ENCODE peak calls at places on chromosomes 5 and 9, in seven cellular contexts. E is HCT116, A is suprapubic skin, B is A549, L is sigmoid colon, Q is adrenal gland, U is transverse colon. M is an unnamed sample.

GRCh38 chr9:4740373-4740622 is 704 bp downstream of the AK3 start:
- DNase-seq in E (no peak), A (no peak), B (no peak), L (no peak), Q (no peak), U (no peak), M (no peak)

GRCh38 chr9:38708759-38709158 is 11.2 kb downstream of the FAM240B start:
- DNase-seq in E (no peak), A (no peak), B (no peak), L (no peak), Q (no peak), U (no peak), M (no peak)

GRCh38 chr9:71768388-71769174 is at the start of gene CEMIP2:
- DNase-seq in E (peak; percentile 62), A (peak; percentile 93), B (peak; percentile 60), L (peak; percentile 95), Q (peak; percentile 95), U (peak; percentile 94), M (peak; percentile 87)

GRCh38 chr9:107948086-107948485 is 458.5 kb upstream of the KLF4 start:
- DNase-seq in E (no peak), A (no peak), B (no peak), L (no peak), Q (no peak), U (no peak), M (no peak)

GRCh38 chr9:107336718-107337360 is 53.8 kb downstream of the RAD23B start:
- DNase-seq in E (no peak), A (no peak), B (no peak), L (no peak), Q (peak; percentile 86), U (no peak), M (no peak)

GRCh38 chr5:73764586-73764985 is 138.6 kb downstream of the ARHGEF28 start:
- DNase-seq in E (no peak), A (no peak), B (peak; percentile 71), L (no peak), Q (no peak), U (no peak), M (no peak)

GRCh38 chr5:56740000-56740399 is 75.3 kb upstream of the MAP3K1 start:
- DNase-seq in E (no peak), A (no peak), B (no peak), L (no peak), Q (no peak), U (no peak), M (no peak)

GRCh38 chr9:76534031-76534430 is 75.0 kb downstream of the GCNT1 start:
- DNase-seq in E (no peak), A (no peak), B (no peak), L (no peak), Q (no peak), U (no peak), M (no peak)

GRCh38 chr9:29691758-29692407 is 2118.6 kb upstream of the C9orf72 start:
- DNase-seq in E (peak; percentile 23), A (no peak), B (no peak), L (no peak), Q (no peak), U (no peak), M (no peak)

GRCh38 chr5:42719034-42719433 is 37.6 kb upstream of the CCDC152 start:
- DNase-seq in E (no peak), A (no peak), B (no peak), L (no peak), Q (no peak), U (no peak), M (no peak)

GRCh38 chr5:150710165-150710564 is 9.3 kb upstream of the RBM22 start:
- DNase-seq in E (no peak), A (no peak), B (peak; percentile 13), L (no peak), Q (no peak), U (no peak), M (no peak)

GRCh38 chr5:145919413-145919812 is 17.0 kb upstream of the SH3RF2 start:
- DNase-seq in E (no peak), A (no peak), B (no peak), L (no peak), Q (no peak), U (no peak), M (no peak)

GRCh38 chr9:73073337-73074175 is 78.1 kb upstream of the ANXA1 start:
- DNase-seq in E (no peak), A (no peak), B (no peak), L (no peak), Q (no peak), U (no peak), M (no peak)

GRCh38 chr9:95078934-95079333 is 238.6 kb downstream of the FANCC start:
- DNase-seq in E (no peak), A (no peak), B (no peak), L (peak; percentile 63), Q (no peak), U (no peak), M (no peak)

GRCh38 chr9:123749580-123750202 is 180.2 kb downstream of the DENND1A start:
- DNase-seq in E (no peak), A (no peak), B (no peak), L (no peak), Q (no peak), U (no peak), M (no peak)

GRCh38 chr5:174292348-174292747 is 246.8 kb downstream of the NSG2 start:
- DNase-seq in E (peak; percentile 75), A (no peak), B (no peak), L (no peak), Q (no peak), U (no peak), M (no peak)

GRCh38 chr9:96619491-96620154 is at the start of gene CDC14B:
- DNase-seq in E (peak; percentile 93), A (peak; percentile 92), B (peak; percentile 90), L (peak; percentile 96), Q (peak; percentile 91), U (peak; percentile 94), M (peak; percentile 78)

DNA sequence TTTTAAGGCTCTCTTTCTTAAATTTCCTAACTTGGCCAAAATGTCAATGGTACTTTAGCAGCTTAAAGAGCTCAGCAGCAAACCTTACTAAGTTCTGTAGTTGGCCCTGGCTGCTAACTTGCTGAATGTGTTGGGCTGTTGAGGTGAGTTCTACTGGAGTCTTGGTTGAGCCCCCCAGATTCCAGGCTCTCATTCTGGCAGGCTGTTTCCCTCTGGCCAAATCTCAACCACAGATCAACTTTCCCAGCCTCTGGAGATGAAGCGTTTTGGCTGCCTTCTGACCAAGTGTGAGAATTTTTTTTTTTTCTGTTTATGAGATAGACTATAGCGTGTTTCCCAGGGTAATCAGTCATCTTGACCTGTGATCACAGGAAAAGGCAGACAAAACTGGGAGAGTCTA is 343.7 kb downstream of the EBF1 start:
- DNase-seq in E (no peak), A (no peak), B (no peak), L (no peak), Q (no peak), U (no peak), M (no peak)
- H3K4me1 ChIP-seq in E (no peaks in the 10 kb centered on the region), A (no peaks in the 10 kb centered on the region), B (no peaks in the 10 kb centered on the region), L (no peaks in the 10 kb centered on the region), Q (no peaks in the 10 kb centered on the region), U (no peaks in the 10 kb centered on the region), M (no peaks in the 10 kb centered on the region)

GRCh38 chr5:66856041-66856805 is 260.0 kb downstream of the MAST4 start:
- DNase-seq in E (no peak), A (no peak), B (no peak), L (no peak), Q (no peak), U (no peak), M (no peak)
- TF ChIP-seq POLR2A in E (no peak), A (no peak), B (no peak), L (no peak), Q (no peak), U (no peak), M (no peak)

GRCh38 chr5:159094745-159095144 is 5.0 kb downstream of the EBF1 start:
- DNase-seq in E (peak; percentile 26), A (peak; percentile 91), B (peak; percentile 73), L (peak; percentile 92), Q (peak; percentile 71), U (peak; percentile 44), M (peak; percentile 72)
- H3K4me3 ChIP-seq in E (no peak overlapping the region), A (peak overlapping the region; percentile 66), B (peak overlapping the region; percentile 7), L (peak overlapping the region; percentile 56), Q (no peak overlapping the region), U (peak overlapping the region; percentile 24), M (peak overlapping the region; percentile 17)

GRCh38 chr9:16719921-16720320 is 150.5 kb downstream of the BNC2 start:
- DNase-seq in E (no peak), A (no peak), B (no peak), L (no peak), Q (no peak), U (no peak), M (no peak)
- H3K4me1 ChIP-seq in E (no peaks in the 10 kb centered on the region), A (peaks cover 9% of the 10 kb centered on the region), B (peaks cover 61% of the 10 kb centered on the region), L (peaks cover 91% of the 10 kb centered on the region), Q (no peaks in the 10 kb centered on the region), U (no peaks in the 10 kb centered on the region), M (no peaks in the 10 kb centered on the region)

GRCh38 chr5:180090769-180091546 is 19.4 kb upstream of the RNF130 start:
- DNase-seq in E (peak; percentile 64), A (no peak), B (no peak), L (no peak), Q (peak; percentile 48), U (peak; percentile 41), M (no peak)

GRCh38 chr5:180096616-180097015 is 25.1 kb upstream of the RNF130 start:
- DNase-seq in E (no peak), A (no peak), B (no peak), L (no peak), Q (no peak), U (no peak), M (no peak)

GRCh38 chr5:180095545-180095944 is 24.0 kb upstream of the RNF130 start:
- DNase-seq in E (no peak), A (no peak), B (no peak), L (no peak), Q (no peak), U (no peak), M (no peak)

GRCh38 chr5:180093241-180093640 is 21.7 kb upstream of the RNF130 start:
- DNase-seq in E (no peak), A (no peak), B (no peak), L (no peak), Q (no peak), U (no peak), M (no peak)

GRCh38 chr5:180093651-180094382 is 22.3 kb upstream of the RNF130 start:
- DNase-seq in E (no peak), A (no peak), B (no peak), L (no peak), Q (peak; percentile 42), U (no peak), M (no peak)
- TF ChIP-seq POLR2A in E (no peak), A (no peak), B (no peak), L (no peak), Q (no peak), U (no peak), M (no peak)

DNA sequence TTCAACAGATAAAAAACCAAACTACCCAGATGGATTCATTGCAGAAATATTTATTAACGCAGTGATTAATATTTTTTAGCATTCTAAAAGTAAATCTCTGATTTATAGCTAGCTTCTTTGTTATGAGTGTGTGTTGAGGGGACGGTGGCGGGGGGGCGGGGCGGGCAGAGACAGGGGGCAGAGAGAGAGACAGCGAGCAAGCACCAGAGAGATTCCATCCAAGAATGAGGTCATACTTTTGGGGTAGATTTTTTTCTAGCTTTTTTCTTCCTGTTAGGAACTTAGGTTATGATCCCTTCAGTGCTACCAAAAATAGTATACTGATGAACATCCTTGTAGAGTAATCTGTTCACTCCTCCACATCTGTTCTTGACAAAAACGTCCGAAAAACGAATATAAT is 500 bp upstream of the ZNF883 start:
- DNase-seq in E (no peak), A (no peak), B (no peak), L (no peak), Q (no peak), U (no peak), M (no peak)
- H3K4me3 ChIP-seq in E (no peak overlapping the region), A (peak overlapping the region; percentile 18), B (peak overlapping the region; percentile 45), L (peak overlapping the region; percentile 37), Q (no peak overlapping the region), U (peak overlapping the region; percentile 39), M (peak overlapping the region; percentile 12)

GRCh38 chr9:20291201-20291600 is 331.1 kb downstream of the MLLT3 start:
- DNase-seq in E (no peak), A (no peak), B (no peak), L (no peak), Q (no peak), U (no peak), M (no peak)
- H3K4me1 ChIP-seq in E (no peaks in the 10 kb centered on the region), A (no peaks in the 10 kb centered on the region), B (no peaks in the 10 kb centered on the region), L (peaks cover 20% of the 10 kb centered on the region), Q (no peaks in the 10 kb centered on the region), U (no peaks in the 10 kb centered on the region), M (no peaks in the 10 kb centered on the region)